ENCODE peak calls at places on chromosomes 3 and 15, in ten cellular contexts. V, R, D, H, E, W, I, T, X and C are unnamed samples.
A peak's percentile ranks its signal among the peaks of the same experiment; 100 is the strongest.

GRCh38 chr3:58288011-58288728 is 17.9 kb upstream of the RPP14 start:
- DNase-seq in V (no peak), R (no peak), D (no peak), H (no peak), E (peak; percentile 54), W (peak; percentile 31), I (no peak), T (no peak), X (no peak), C (no peak)

GRCh38 chr3:72601049-72601448 is 247.2 kb downstream of the SHQ1 start:
- DNase-seq in V (no peak), R (no peak), D (no peak), H (no peak), E (no peak), W (no peak), I (no peak), T (no peak), X (no peak), C (no peak)

GRCh38 chr15:26848498-26848897 is 18.4 kb upstream of the GABRA5 start:
- DNase-seq in V (no peak), R (peak; percentile 25), D (no peak), H (no peak), E (no peak), W (no peak), I (no peak), T (no peak), X (no peak), C (no peak)

GRCh38 chr3:11206953-11207352 is 52.7 kb downstream of the HRH1 start:
- DNase-seq in V (no peak), R (no peak), D (no peak), H (no peak), E (no peak), W (no peak), I (no peak), T (no peak), X (no peak), C (no peak)

GRCh38 chr3:133125802-133126201 is 87.6 kb downstream of the TMEM108 start:
- DNase-seq in V (no peak), R (no peak), D (no peak), H (no peak), E (no peak), W (no peak), I (no peak), T (no peak), X (no peak), C (no peak)

GRCh38 chr3:24245056-24245455 is 249.6 kb downstream of the THRB start:
- DNase-seq in V (no peak), R (no peak), D (no peak), H (no peak), E (no peak), W (no peak), I (no peak), T (no peak), X (no peak), C (no peak)

GRCh38 chr3:123406598-123406997 is 42.3 kb downstream of the ADCY5 start:
- DNase-seq in V (no peak), R (no peak), D (no peak), H (peak; percentile 66), E (no peak), W (no peak), I (no peak), T (peak; percentile 89), X (no peak), C (no peak)

GRCh38 chr15:23877502-23878412 is 190.7 kb upstream of the NDN start:
- DNase-seq in V (no peak), R (peak; percentile 44), D (no peak), H (no peak), E (no peak), W (peak; percentile 41), I (peak; percentile 66), T (no peak), X (peak; percentile 1), C (no peak)

GRCh38 chr3:37918627-37919026 is 56.9 kb downstream of the CTDSPL start:
- DNase-seq in V (no peak), R (no peak), D (no peak), H (no peak), E (no peak), W (no peak), I (no peak), T (no peak), X (no peak), C (no peak)

GRCh38 chr15:68405426-68406250 is 26.3 kb downstream of the ITGA11 start:
- DNase-seq in V (no peak), R (no peak), D (no peak), H (no peak), E (peak; percentile 77), W (no peak), I (peak; percentile 24), T (no peak), X (no peak), C (no peak)

GRCh38 chr15:35444557-35445204 is 101.3 kb downstream of the DPH6 start:
- DNase-seq in V (no peak), R (peak; percentile 61), D (no peak), H (no peak), E (no peak), W (peak; percentile 19), I (no peak), T (no peak), X (peak; percentile 67), C (no peak)

GRCh38 chr3:116007000-116007399 is 383.7 kb downstream of the GAP43 start:
- DNase-seq in V (no peak), R (peak; percentile 64), D (no peak), H (no peak), E (no peak), W (no peak), I (no peak), T (no peak), X (peak; percentile 76), C (no peak)

GRCh38 chr3:186171528-186171927 is 62.6 kb upstream of the ETV5 start:
- DNase-seq in V (no peak), R (no peak), D (no peak), H (no peak), E (peak; percentile 4), W (no peak), I (no peak), T (no peak), X (no peak), C (no peak)

GRCh38 chr3:11477286-11477935 is 166.3 kb downstream of the VGLL4 start:
- DNase-seq in V (no peak), R (peak; percentile 91), D (no peak), H (no peak), E (no peak), W (no peak), I (no peak), T (no peak), X (peak; percentile 86), C (peak; percentile 82)